ENCODE peak calls at places on chromosomes 1 and 21, in ten cellular contexts. U, L, V, W, O, M, Y, I, G and T are unnamed samples.

GRCh38 chr1:37622131-37622530 is 12.6 kb downstream of the RSPO1 start:
- DNase-seq in U (no peak), I (no peak), W (no peak), M (no peak), L (no peak), V (no peak), Y (no peak), O (no peak), G (no peak), T (no peak)

GRCh38 chr1:159927887-159928431 is 2.7 kb upstream of the TAGLN2 start:
- DNase-seq in M (no peak), W (no peak), U (no peak), G (no peak), L (no peak), V (no peak), I (no peak), Y (no peak), O (no peak), T (no peak)

GRCh38 chr1:240232548-240232947 is 140.9 kb downstream of the FMN2 start:
- DNase-seq in G (no peak), O (no peak), Y (no peak), L (no peak), V (no peak), I (no peak), W (no peak), M (no peak), U (no peak), T (no peak)

GRCh38 chr1:41626616-41627375 is 142.3 kb upstream of the EDN2 start:
- DNase-seq in U (no peak), L (peak; percentile 37), V (no peak), M (no peak), Y (no peak), I (no peak), W (no peak), G (no peak), O (no peak), T (no peak)

GRCh38 chr1:43577647-43578542 is 47.2 kb downstream of the PTPRF start:
- DNase-seq in U (no peak), Y (no peak), O (no peak), V (no peak), L (no peak), W (no peak), G (no peak), M (no peak), I (no peak), T (no peak)

GRCh38 chr1:232476538-232476950 is 153.4 kb downstream of the SIPA1L2 start:
- DNase-seq in G (no peak), U (no peak), I (no peak), L (no peak), O (no peak), Y (no peak), W (no peak), M (no peak), V (no peak), T (no peak)

GRCh38 chr1:37989381-37989930 is 366 bp downstream of the SF3A3 start:
- DNase-seq in O (no peak), M (no peak), L (no peak), G (peak; percentile 25), V (peak; percentile 35), I (peak; percentile 55), U (no peak), Y (peak; percentile 11), W (no peak), T (no peak)

GRCh38 chr1:238466459-238466858 is 575.7 kb upstream of the ZP4 start:
- DNase-seq in W (no peak), M (no peak), G (no peak), Y (no peak), O (no peak), V (no peak), L (no peak), U (no peak), I (no peak), T (no peak)

GRCh38 chr1:68141079-68141800 is 90.8 kb upstream of the DIRAS3 start:
- DNase-seq in V (no peak), I (no peak), L (no peak), O (no peak), W (no peak), Y (peak; percentile 10), M (no peak), G (no peak), U (no peak), T (no peak)

GRCh38 chr1:37064059-37064458 is 29.7 kb upstream of the GRIK3 start:
- DNase-seq in G (no peak), U (no peak), O (no peak), L (no peak), Y (no peak), M (no peak), W (peak; percentile 92), I (no peak), V (peak; percentile 94), T (no peak)

GRCh38 chr1:16138772-16139221 is 17.1 kb downstream of the EPHA2 start:
- DNase-seq in V (no peak), G (no peak), O (no peak), W (no peak), Y (no peak), M (no peak), U (no peak), I (no peak), L (no peak), T (no peak)

GRCh38 chr1:154878371-154879355 is 8.6 kb upstream of the KCNN3 start:
- DNase-seq in I (peak; percentile 78), U (peak; percentile 47), Y (peak; percentile 90), L (peak; percentile 67), V (peak; percentile 71), G (peak; percentile 65), O (peak; percentile 76), M (peak; percentile 51), W (peak; percentile 60), T (peak; percentile 81)

GRCh38 chr1:26132128-26132824 is 20.7 kb downstream of the PDIK1L start:
- DNase-seq in L (no peak), O (no peak), W (no peak), U (no peak), M (no peak), G (no peak), Y (no peak), V (no peak), I (no peak), T (no peak)

GRCh38 chr1:226625326-226625725 is 76.8 kb downstream of the STUM start:
- DNase-seq in G (no peak), M (no peak), O (no peak), L (no peak), W (no peak), U (no peak), I (no peak), Y (no peak), V (no peak), T (no peak)

GRCh38 chr1:39352881-39353280 is 138.6 kb upstream of the BMP8A start:
- DNase-seq in V (no peak), L (no peak), G (no peak), U (no peak), O (no peak), M (no peak), I (no peak), Y (no peak), W (no peak), T (no peak)

GRCh38 chr1:12619396-12620141 is 1.6 kb upstream of the DHRS3 start:
- DNase-seq in W (peak; percentile 85), M (peak; percentile 83), Y (peak; percentile 66), I (peak; percentile 87), U (peak; percentile 73), G (peak; percentile 74), V (peak; percentile 71), O (peak; percentile 69), L (peak; percentile 70), T (peak; percentile 66)

GRCh38 chr1:154265586-154265985 is 6.8 kb upstream of the HAX1 start:
- DNase-seq in I (no peak), Y (no peak), L (no peak), W (no peak), O (no peak), V (no peak), M (no peak), U (no peak), G (no peak), T (no peak)

GRCh38 chr1:89457046-89457445 is 67.6 kb upstream of the LRRC8B start:
- DNase-seq in I (no peak), U (no peak), Y (no peak), G (no peak), L (no peak), W (no peak), O (no peak), M (no peak), V (no peak), T (no peak)

GRCh38 chr21:17612023-17612564 is 607 bp downstream of the BTG3 start:
- DNase-seq in L (peak; percentile 13), G (peak; percentile 14), W (no peak), I (peak; percentile 70), U (no peak), M (no peak), O (no peak), Y (no peak), V (peak; percentile 17), T (peak; percentile 10)